ENCODE peak calls at places on chromosomes 7 and 10, in nine cellular contexts. M is GM23338; D is BE2C; Z is OCI-LY7; B is lung; A is suprapubic skin; P is HCT116; T is naive thymus-derived CD4-positive, alpha-beta T cell; R is IMR-90. W is an unnamed sample.

GRCh38 chr10:64134676-64135075 is 613.5 kb downstream of the REEP3 start:
- DNase-seq in M (no peak), D (no peak), Z (no peak), B (no peak), A (no peak), P (no peak), T (no peak), R (no peak), W (no peak)

GRCh38 chr7:40717242-40717641 is 582.4 kb downstream of the SUGCT start:
- DNase-seq in M (peak; percentile 76), D (peak; percentile 94), Z (peak; percentile 8), B (peak; percentile 33), A (peak; percentile 84), P (peak; percentile 81), T (no peak), R (peak; percentile 81), W (peak; percentile 79)

GRCh38 chr7:143936087-143937009 is 1.3 kb downstream of the OR2F2 start:
- DNase-seq in M (no peak), D (no peak), Z (no peak), B (no peak), A (no peak), P (no peak), T (no peak), R (peak; percentile 85), W (no peak)

GRCh38 chr7:17937506-17938115 is 2.7 kb downstream of the SNX13 start:
- DNase-seq in M (no peak), D (no peak), Z (no peak), B (no peak), A (no peak), P (no peak), T (no peak), R (peak; percentile 20), W (no peak)

GRCh38 chr7:76261935-76262334 is 40.5 kb upstream of the HSPB1 start:
- DNase-seq in M (peak; percentile 46), D (no peak), Z (peak; percentile 18), B (no peak), A (no peak), P (no peak), T (no peak), R (no peak), W (no peak)

GRCh38 chr7:129373651-129374428 is 60.4 kb upstream of the STRIP2 start:
- DNase-seq in M (no peak), D (no peak), Z (no peak), B (no peak), A (no peak), P (no peak), T (no peak), R (no peak), W (no peak)

GRCh38 chr7:155365146-155365874 is 67.6 kb downstream of the INSIG1 start:
- DNase-seq in M (no peak), D (peak; percentile 28), Z (no peak), B (no peak), A (peak; percentile 56), P (no peak), T (no peak), R (no peak), W (peak; percentile 22)

GRCh38 chr10:110408943-110409342 is 88.8 kb upstream of the DUSP5 start:
- DNase-seq in M (no peak), D (no peak), Z (no peak), B (no peak), A (no peak), P (no peak), T (no peak), R (no peak), W (no peak)

GRCh38 chr10:97185326-97186058 is at the start of gene SLIT1:
- DNase-seq in M (peak; percentile 74), D (peak; percentile 46), Z (no peak), B (no peak), A (no peak), P (no peak), T (no peak), R (no peak), W (peak; percentile 72)

GRCh38 chr10:9297580-9297979 is 1243.1 kb downstream of the GATA3 start:
- DNase-seq in M (no peak), D (peak; percentile 35), Z (no peak), B (no peak), A (no peak), P (no peak), T (no peak), R (no peak), W (no peak)

DNA sequence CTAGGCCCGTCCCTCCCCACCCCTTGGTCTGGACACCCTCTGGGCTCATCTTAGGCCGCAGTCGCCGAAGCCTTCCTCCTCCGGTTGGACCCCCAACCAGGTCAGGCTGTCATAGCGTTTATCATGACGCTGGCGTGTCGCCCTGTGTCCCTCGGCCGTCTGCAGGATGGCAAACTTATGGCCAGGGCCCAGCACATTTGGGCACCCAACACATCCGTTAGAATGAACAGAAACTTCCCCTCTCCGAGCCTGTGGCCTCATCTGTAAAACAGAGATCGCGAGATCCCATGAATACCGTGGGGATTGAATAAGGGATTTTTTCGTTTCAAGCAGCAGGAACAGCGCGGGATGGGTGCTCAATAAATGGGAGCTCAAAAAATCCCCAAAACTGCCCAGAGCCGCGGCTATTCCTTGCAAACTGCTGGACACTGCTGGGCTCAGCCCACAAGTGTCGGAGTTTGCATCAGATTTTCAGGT is 581 bp upstream of the AP5Z1 start:
- DNase-seq in M (no peak), D (no peak), Z (no peak), B (peak; percentile 50), A (no peak), P (peak; percentile 18), T (peak; percentile 45), R (peak; percentile 75), W (peak; percentile 84)
- H3K4me1 ChIP-seq in M (peaks cover 5% of the 10 kb centered on the region), D (no peaks in the 10 kb centered on the region), Z (peaks cover 18% of the 10 kb centered on the region), B (peaks cover 18% of the 10 kb centered on the region), A (peaks cover 32% of the 10 kb centered on the region), P (peaks cover 5% of the 10 kb centered on the region), T (peaks cover 31% of the 10 kb centered on the region), R (peaks cover 4% of the 10 kb centered on the region), W (peaks cover 13% of the 10 kb centered on the region)

GRCh38 chr10:35059486-35059885 is 30.7 kb downstream of the CUL2 start:
- DNase-seq in M (no peak), D (no peak), Z (no peak), B (no peak), A (no peak), P (no peak), T (no peak), R (peak; percentile 53), W (no peak)

GRCh38 chr10:35058686-35059085 is 31.5 kb downstream of the CUL2 start:
- DNase-seq in M (no peak), D (no peak), Z (no peak), B (no peak), A (no peak), P (no peak), T (no peak), R (no peak), W (no peak)

GRCh38 chr10:35058134-35058533 is 32.0 kb downstream of the CUL2 start:
- DNase-seq in M (peak; percentile 20), D (no peak), Z (no peak), B (no peak), A (no peak), P (no peak), T (no peak), R (peak; percentile 94), W (no peak)

GRCh38 chr10:35056133-35056532 is 34.0 kb downstream of the CUL2 start:
- DNase-seq in M (no peak), D (no peak), Z (no peak), B (no peak), A (no peak), P (no peak), T (no peak), R (no peak), W (no peak)

GRCh38 chr10:35056686-35057085 is 33.5 kb downstream of the CUL2 start:
- DNase-seq in M (no peak), D (no peak), Z (no peak), B (no peak), A (no peak), P (no peak), T (no peak), R (no peak), W (no peak)
- H3K4me1 ChIP-seq in M (peaks cover 15% of the 10 kb centered on the region), D (no peaks in the 10 kb centered on the region), Z (no peaks in the 10 kb centered on the region), B (peaks cover 2% of the 10 kb centered on the region), A (no peaks in the 10 kb centered on the region), P (no peaks in the 10 kb centered on the region), T (peaks cover 4% of the 10 kb centered on the region), R (peaks cover 11% of the 10 kb centered on the region), W (no peaks in the 10 kb centered on the region)

DNA sequence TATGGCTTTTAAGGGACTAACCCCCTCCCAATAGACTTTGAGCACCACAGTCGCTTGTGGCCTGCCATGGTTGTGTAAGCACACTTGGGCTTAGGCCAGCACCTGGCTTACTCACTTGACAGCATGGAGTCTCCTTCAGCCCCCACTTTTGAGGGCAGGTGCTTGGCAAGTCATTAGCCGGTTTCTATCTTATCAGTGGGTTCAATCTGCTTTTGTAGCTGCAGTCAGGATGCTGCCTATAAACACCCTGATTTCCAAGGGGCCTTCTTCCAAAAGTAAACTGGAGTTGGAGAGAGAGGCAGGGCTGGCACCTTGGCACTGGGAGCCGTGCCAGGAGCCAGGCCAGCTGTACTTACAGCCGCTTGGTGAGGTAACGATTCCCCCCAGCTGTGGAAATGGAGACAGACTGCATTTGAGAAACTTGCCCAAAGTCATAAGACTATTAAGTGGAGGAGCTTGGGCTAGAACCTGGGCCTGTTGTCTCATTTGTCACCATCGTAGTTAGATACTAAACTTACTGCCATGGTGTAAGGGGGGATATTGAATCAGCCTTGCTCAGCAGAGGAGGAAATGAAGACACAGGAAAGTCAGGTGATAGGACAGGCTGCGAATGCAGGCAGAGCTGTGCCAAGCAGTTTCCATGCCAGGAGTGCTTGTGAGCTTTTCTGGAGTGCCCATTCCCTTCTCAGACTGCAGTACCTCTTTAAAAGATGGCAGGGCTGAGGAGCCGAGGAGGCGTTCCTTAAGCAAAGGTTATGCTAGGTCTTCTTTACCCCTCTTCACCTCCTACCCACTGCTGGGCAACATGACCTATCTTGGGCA is 92.3 kb upstream of the EFCAB10 start:
- DNase-seq in M (no peak), D (peak; percentile 41), Z (no peak), B (peak; percentile 68), A (no peak), P (no peak), T (no peak), R (no peak), W (no peak)
- H3K4me1 ChIP-seq in M (peaks cover 34% of the 10 kb centered on the region), D (peaks cover 30% of the 10 kb centered on the region), Z (peaks cover 8% of the 10 kb centered on the region), B (peaks cover 25% of the 10 kb centered on the region), A (peaks cover 41% of the 10 kb centered on the region), P (peaks cover 2% of the 10 kb centered on the region), T (peaks cover 42% of the 10 kb centered on the region), R (no peaks in the 10 kb centered on the region), W (peaks cover 35% of the 10 kb centered on the region)

GRCh38 chr7:150974468-150975391 is 3.4 kb downstream of the KCNH2 start:
- DNase-seq in M (peak; percentile 54), D (peak; percentile 81), Z (peak; percentile 92), B (peak; percentile 44), A (no peak), P (peak; percentile 43), T (peak; percentile 80), R (peak; percentile 25), W (no peak)

GRCh38 chr7:150975536-150976285 is 2.4 kb downstream of the KCNH2 start:
- DNase-seq in M (no peak), D (peak; percentile 72), Z (peak; percentile 36), B (no peak), A (no peak), P (no peak), T (no peak), R (no peak), W (no peak)

GRCh38 chr7:150978136-150978789 is at the start of gene KCNH2:
- DNase-seq in M (peak; percentile 88), D (peak; percentile 89), Z (peak; percentile 78), B (no peak), A (no peak), P (no peak), T (no peak), R (no peak), W (no peak)

GRCh38 chr7:150977382-150978135 is 562 bp downstream of the KCNH2 start:
- DNase-seq in M (peak; percentile 39), D (peak; percentile 52), Z (peak; percentile 28), B (no peak), A (no peak), P (no peak), T (no peak), R (no peak), W (no peak)

GRCh38 chr7:150976529-150977381 is 1.4 kb downstream of the KCNH2 start:
- DNase-seq in M (peak; percentile 74), D (peak; percentile 51), Z (no peak), B (no peak), A (no peak), P (no peak), T (no peak), R (no peak), W (no peak)
- H3K4me1 ChIP-seq in M (peaks cover 48% of the 10 kb centered on the region), D (peaks cover 50% of the 10 kb centered on the region), Z (peaks cover 56% of the 10 kb centered on the region), B (peaks cover 28% of the 10 kb centered on the region), A (peaks cover 41% of the 10 kb centered on the region), P (peaks cover 34% of the 10 kb centered on the region), T (peaks cover 47% of the 10 kb centered on the region), R (peaks cover 20% of the 10 kb centered on the region), W (no peaks in the 10 kb centered on the region)

W was measured in kidney.